ENCODE peak calls at places on chromosome 17, in five cellular contexts. U is GM12864; X is keratinocyte; J is CD4-positive, alpha-beta T cell; M is fibroblast of pulmonary artery. R is an unnamed sample.

GRCh38 chr17:10050597-10051101 is 145.6 kb upstream of the RCVRN start:
- DNase-seq in X (no peak), M (peak), U (peak), J (no peak), R (no peak)

GRCh38 chr17:41118721-41119120 is 548 bp upstream of the KRTAP4-11 start:
- DNase-seq in M (no peak), J (no peak), X (no peak), U (no peak), R (no peak)

GRCh38 chr17:72409405-72410002 is 288.7 kb downstream of the SOX9 start:
- DNase-seq in X (no peak), M (no peak), U (no peak), J (no peak), R (no peak)

GRCh38 chr17:59046192-59046591 is 60.5 kb downstream of the TRIM37 start:
- DNase-seq in U (no peak), M (peak), X (no peak), J (no peak), R (no peak)

GRCh38 chr17:33112763-33113162 is 121.1 kb downstream of the SPACA3 start:
- DNase-seq in X (peak), U (no peak), J (no peak), M (peak), R (no peak)

GRCh38 chr17:80952291-80952690 is 39.4 kb upstream of the CHMP6 start:
- DNase-seq in X (no peak), J (no peak), M (no peak), U (no peak), R (peak)

GRCh38 chr17:79993390-79994221 is 42.1 kb downstream of the TBC1D16 start:
- DNase-seq in X (no peak), U (no peak), J (no peak), M (peak), R (peak)

GRCh38 chr17:17569691-17570090 is 21.8 kb downstream of the PEMT start:
- DNase-seq in J (no peak), M (no peak), X (no peak), U (no peak), R (no peak)

GRCh38 chr17:59840329-59840907 is 52.3 kb downstream of the TUBD1 start:
- DNase-seq in M (peak), X (no peak), J (no peak), U (no peak), R (no peak)

GRCh38 chr17:70882504-70882903 is 713.2 kb downstream of the KCNJ2 start:
- DNase-seq in X (no peak), M (no peak), J (no peak), U (no peak), R (no peak)

GRCh38 chr17:39486242-39486641 is 25.0 kb downstream of the CDK12 start:
- DNase-seq in J (no peak), X (no peak), U (no peak), M (peak), R (no peak)

GRCh38 chr17:2865228-2865627 is 69.0 kb downstream of the RAP1GAP2 start:
- DNase-seq in J (no peak), U (no peak), M (no peak), X (no peak), R (no peak)

GRCh38 chr17:2871205-2871604 is 75.0 kb downstream of the RAP1GAP2 start:
- DNase-seq in U (no peak), J (no peak), M (no peak), X (no peak), R (no peak)

GRCh38 chr17:2871720-2872119 is 75.5 kb downstream of the RAP1GAP2 start:
- DNase-seq in U (no peak), X (no peak), M (no peak), J (no peak), R (no peak)

GRCh38 chr17:2869604-2870003 is 73.4 kb downstream of the RAP1GAP2 start:
- DNase-seq in M (no peak), U (no peak), J (no peak), X (no peak), R (no peak)

DNA sequence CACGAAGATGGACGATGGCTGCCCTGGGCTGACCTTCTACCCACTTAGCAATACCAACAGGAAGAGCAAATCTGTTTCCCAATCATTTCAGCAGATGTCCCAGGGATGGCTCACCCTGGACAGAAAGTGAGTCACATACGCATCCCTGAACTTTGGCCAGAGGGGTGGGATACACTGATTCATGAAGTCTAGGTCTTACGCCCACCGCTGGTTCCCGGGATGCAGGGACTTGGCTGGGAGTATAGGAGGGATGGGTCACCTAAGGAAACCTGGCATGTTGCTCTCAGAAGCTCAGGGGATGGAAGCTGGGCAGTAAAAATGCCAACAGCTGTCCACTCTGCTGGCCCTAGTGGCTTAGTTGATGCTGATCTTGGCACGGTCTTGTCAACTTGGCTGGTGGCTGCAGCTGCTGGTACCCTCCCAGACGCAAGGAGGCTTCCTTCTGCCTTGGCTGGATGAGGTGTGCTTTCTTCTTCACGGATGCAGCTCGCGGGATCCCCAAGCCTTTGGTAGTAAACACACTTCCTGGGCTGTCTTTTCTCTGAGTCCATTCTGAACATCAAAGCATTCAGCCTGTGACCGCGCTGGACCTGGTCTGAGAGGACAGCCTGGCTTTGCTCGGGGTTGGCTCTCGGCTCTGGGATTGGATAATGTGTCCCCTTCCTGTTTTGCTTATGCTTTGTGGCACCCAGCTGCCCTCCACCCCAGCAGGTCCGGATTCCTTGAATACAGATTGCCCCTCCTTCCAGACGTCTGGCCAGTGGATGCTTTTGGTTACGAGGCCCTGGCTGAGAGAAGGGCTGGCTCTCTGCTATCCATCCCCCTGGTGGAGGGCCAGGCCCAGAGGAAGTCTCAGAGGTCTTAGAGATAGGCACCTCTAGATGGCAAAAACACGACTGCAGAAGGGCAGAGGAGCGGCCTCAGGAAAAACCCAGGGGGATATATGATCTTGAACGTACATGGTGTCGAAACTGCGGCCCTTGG is 71.5 kb downstream of the RAP1GAP2 start:
- DNase-seq in X (no peak), M (peak), U (no peak), J (no peak), R (no peak)
- TF ChIP-seq CTCF in X (no peak), M (peak), U (no peak), J (no peak), R (no peak)

DNA sequence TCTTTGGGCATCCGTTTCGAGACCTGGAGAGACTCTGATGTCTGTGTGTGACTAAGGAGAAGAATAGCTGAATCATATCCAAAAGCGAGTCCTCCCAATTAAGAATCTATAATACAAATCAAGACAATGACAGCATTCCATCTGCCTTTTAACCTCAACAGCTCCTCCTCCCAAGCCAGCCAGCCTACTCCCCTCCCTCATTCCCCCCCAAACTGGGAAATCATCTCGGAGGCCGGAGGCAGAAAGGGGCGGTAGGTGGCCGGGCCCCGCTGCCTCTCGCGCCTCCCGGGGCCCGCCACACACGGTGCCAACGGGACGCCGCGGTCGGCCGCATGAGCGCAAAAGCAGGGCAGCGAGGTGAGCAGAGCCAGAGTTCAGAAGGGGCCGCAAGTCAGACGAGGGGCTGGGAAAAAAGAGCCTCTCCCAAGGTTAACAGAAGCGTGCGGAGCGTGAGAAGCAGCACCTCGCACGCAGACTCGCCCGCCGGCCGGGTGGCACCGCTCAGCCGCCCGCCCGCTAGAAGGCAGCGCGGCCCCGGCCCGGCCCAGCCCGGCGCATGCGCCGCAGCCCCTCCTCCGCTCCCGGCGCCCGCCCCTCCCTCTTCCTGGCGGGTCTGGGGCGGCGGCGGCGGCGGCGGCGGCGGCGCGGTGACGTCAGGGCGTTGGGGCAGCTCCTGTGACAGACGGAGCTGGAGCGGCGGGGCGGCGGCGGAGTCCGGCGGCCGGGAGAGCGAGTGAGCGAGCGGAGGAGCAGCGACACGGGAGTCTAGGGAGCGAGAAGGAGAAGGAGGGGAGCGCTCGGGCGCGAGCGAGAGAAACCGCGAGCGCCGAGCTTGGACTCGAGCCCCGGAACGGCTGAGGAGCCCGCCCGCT is at the start of gene PAFAH1B1:
- DNase-seq in U (peak), X (no peak), J (peak), M (peak), R (peak)
- TF ChIP-seq CTCF in U (no peak), X (peak), J (no peak), M (no peak), R (peak)

GRCh38 chr17:8957721-8958120 is 7.8 kb downstream of the PIK3R5 start:
- DNase-seq in U (no peak), M (no peak), J (no peak), X (no peak), R (no peak)

GRCh38 chr17:8961861-8962260 is 3.6 kb downstream of the PIK3R5 start:
- DNase-seq in M (no peak), X (no peak), U (no peak), J (no peak), R (no peak)

GRCh38 chr17:8960325-8961144 is 5.0 kb downstream of the PIK3R5 start:
- DNase-seq in X (no peak), J (no peak), M (no peak), U (no peak), R (no peak)

GRCh38 chr17:8956521-8956920 is 9.0 kb downstream of the PIK3R5 start:
- DNase-seq in U (no peak), J (no peak), M (no peak), X (no peak), R (no peak)

DNA sequence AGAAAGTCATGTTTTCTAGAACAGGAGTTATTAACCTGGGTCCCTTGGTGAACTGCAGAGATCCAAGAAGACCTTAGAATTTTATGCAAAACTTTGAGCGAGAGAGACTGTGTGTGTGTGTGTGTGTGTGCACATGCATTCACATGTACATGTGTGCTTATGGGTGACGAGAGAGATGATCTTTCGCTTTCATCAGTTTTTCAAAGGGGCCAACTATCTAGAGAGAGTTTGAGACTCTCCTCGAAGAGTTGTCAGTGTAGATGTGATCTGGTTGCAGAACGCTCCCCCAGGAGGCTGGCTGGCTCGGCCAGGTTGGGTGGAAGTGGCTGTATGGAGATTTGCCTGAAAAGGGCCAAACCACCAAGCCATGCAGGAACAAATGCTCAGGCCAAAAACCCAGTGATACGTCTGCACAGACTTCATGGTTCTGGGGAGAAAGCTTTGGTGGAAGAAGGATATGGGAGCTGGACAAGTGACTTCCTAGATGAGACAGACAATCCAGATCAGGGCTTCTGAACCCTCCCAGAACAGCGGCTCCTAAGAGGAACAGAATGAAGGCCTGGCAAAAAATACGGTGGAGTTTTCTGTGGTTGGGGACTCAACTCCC is 6.1 kb downstream of the PIK3R5 start:
- DNase-seq in J (no peak), X (no peak), U (no peak), M (no peak), R (no peak)
- TF ChIP-seq CTCF in J (no peak), X (no peak), U (no peak), M (no peak), R (no peak)

DNA sequence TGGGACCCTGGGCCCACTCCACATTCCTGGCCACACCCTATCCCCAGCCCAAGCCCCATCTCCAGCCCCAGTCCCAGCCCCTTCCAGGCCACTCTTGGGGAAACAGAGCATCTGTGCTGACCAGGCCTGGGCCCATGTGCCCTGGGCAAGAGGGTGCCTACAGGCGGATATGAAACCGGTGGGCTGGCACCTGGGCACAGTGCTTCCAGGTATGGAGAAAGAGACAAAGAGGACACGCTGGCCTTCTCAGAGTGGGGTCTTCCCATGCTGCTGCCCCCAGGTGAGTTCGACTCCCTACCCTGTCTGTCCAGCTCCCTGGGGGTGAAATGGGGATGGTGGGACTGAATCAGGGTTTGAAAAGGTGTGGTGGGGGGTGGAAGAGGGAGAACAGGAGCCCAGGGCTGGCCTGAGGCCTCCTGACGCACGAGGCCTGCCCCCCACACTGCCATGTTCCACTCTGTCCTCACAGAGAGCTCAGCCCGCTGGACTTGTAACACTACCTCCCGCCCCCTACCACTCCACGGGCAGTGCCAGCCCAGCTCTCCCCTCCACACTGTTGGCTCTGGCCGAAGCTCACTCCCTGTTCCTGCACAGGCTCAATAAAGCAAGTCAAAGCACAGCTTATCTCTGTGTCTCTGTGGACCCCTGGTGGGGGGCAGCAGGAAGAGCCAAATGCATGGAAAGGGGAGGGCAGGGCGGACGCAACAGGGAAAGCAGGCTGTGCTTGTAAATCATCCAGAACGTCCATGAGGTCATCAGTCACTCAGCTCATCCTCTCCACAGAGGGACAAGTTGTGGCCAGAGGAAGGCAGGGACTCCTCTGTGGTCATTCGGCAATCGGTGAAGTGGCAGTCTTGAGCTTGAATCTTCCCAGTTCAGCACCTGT is 71.1 kb upstream of the TMEM97 start:
- DNase-seq in J (no peak), X (no peak), M (no peak), U (no peak), R (peak)
- TF ChIP-seq CTCF in J (no peak), X (no peak), M (no peak), U (no peak), R (peak)

GRCh38 chr17:55845385-55845784 is 94.5 kb downstream of the PCTP start:
- DNase-seq in X (no peak), M (peak), U (no peak), J (no peak), R (no peak)
- TF ChIP-seq CTCF in X (peak), M (peak), U (peak), J (no peak), R (peak)

DNA sequence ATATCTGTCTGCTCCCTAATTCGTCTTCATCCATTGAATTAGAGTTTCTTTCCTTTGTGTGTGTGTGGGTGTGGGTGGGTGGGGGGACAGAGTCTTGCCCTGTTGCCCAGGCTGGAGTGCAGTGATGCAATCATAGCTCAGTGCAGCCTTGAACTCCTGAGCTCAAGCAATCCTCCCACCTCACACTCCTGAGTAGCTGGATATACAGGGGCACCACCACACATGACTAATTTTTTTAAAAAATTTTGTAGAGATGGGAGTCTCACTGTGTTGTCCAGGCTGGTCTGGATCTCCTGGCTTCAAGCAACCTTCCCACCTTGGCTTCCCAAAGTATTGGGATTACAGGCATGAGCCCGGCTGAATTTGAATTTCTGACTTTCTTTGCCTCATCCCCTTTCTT is 34.5 kb upstream of the MED13 start:
- DNase-seq in M (no peak), U (no peak), J (no peak), X (no peak), R (no peak)
- TF ChIP-seq CTCF in M (no peak), U (no peak), J (no peak), X (no peak), R (no peak)

R was measured in chondrocyte.